ENCODE peak calls at places on chromosome 5, in eight cellular contexts. X is colonic mucosa, W is AG04450, E is psoas muscle, P is lower lobe of right lung, B is tibial artery, J is tibial nerve, H is PC-9. I is an unnamed sample. For H3K9me3, the result is how much of the 10 kb centered on the place peaks cover.

GRCh38 chr5:180898621-180899246 is at the start of gene BTNL8:
- DNase-seq in E (no peak), P (no peak), W (no peak), B (no peak), X (peak), J (no peak), H (no peak), I (no peak)

GRCh38 chr5:1152156-1152555 is 40.3 kb upstream of the SLC12A7 start:
- DNase-seq in B (no peak), W (no peak), J (no peak), X (no peak), P (no peak), H (no peak), E (no peak), I (no peak)

GRCh38 chr5:56900858-56901578 is 8.4 kb upstream of the SETD9 start:
- DNase-seq in W (no peak), E (no peak), X (peak), H (peak), B (no peak), J (no peak), P (no peak), I (peak)

GRCh38 chr5:171221931-171222330 is 87.1 kb upstream of the TLX3 start:
- DNase-seq in E (no peak), P (no peak), B (no peak), X (no peak), W (no peak), H (no peak), J (no peak), I (no peak)

GRCh38 chr5:172691886-172692285 is 50.8 kb downstream of the NEURL1B start:
- DNase-seq in P (no peak), H (no peak), W (no peak), X (no peak), E (no peak), J (no peak), B (no peak), I (no peak)

GRCh38 chr5:168291281-168291960 is at the start of gene WWC1:
- DNase-seq in E (peak), P (peak), B (no peak), H (peak), X (peak), J (no peak), W (no peak), I (peak)

GRCh38 chr5:159909126-159909525 is 7.2 kb upstream of the ADRA1B start:
- DNase-seq in J (no peak), X (no peak), P (no peak), E (no peak), W (no peak), B (no peak), H (no peak), I (no peak)

GRCh38 chr5:74415695-74416102 is 224.8 kb downstream of the ENC1 start:
- DNase-seq in E (no peak), H (no peak), B (no peak), X (peak), J (no peak), W (no peak), P (no peak), I (no peak)

GRCh38 chr5:128537306-128537998 is 593 bp downstream of the FBN2 start:
- DNase-seq in E (peak), X (no peak), B (peak), W (no peak), P (peak), H (no peak), J (no peak), I (no peak)

GRCh38 chr5:65837139-65837538 is 89.2 kb upstream of the ERBIN start:
- DNase-seq in P (no peak), X (no peak), E (no peak), J (no peak), H (no peak), B (no peak), W (peak), I (no peak)

GRCh38 chr5:109161914-109162683 is 247.7 kb downstream of the PJA2 start:
- DNase-seq in W (no peak), B (no peak), E (no peak), X (no peak), H (no peak), J (no peak), P (no peak), I (no peak)

GRCh38 chr5:151755383-151755782 is 3.0 kb downstream of the ATOX1 start:
- DNase-seq in J (no peak), H (no peak), P (no peak), X (peak), W (no peak), E (no peak), B (no peak), I (no peak)

DNA sequence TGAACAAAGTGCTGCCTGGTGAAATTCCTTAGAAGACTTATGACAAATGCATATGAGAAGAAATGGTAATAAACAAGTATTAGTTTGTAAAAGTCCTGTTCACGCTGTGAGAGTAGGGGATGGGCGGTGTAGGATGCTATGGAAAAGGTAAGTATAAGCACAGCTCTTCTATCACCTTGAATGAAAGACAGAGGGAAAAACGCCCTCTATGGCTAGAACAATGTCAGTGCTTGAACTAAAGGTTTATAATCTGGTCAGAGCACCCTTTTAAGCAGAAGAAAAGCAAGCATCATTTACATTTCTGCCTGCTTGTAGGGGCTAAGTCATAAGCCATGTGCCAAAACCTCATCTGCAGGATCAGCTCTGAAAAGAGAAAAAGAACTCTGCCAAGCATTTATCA is 115.2 kb downstream of the LHFPL2 start:
- DNase-seq in P (no peak), H (no peak), X (no peak), E (no peak), W (no peak), J (no peak), B (no peak), I (no peak)
- TF ChIP-seq CTCF in P (peak), H (peak), X (peak), E (peak), W (peak), J (no peak), B (peak), I (no peak)

GRCh38 chr5:2917093-2917492 is 165.6 kb upstream of the IRX2 start:
- DNase-seq in P (no peak), H (no peak), W (no peak), B (no peak), J (no peak), X (no peak), E (no peak), I (no peak)
- H3K9me3 ChIP-seq in P (under half), H (under half), W (half or more), B (under half), J (under half), X (under half), E (under half), I (under half)

GRCh38 chr5:35164860-35165542 is 65.3 kb downstream of the PRLR start:
- DNase-seq in X (no peak), J (no peak), E (no peak), W (no peak), B (no peak), H (no peak), P (no peak), I (no peak)
- H3K27ac ChIP-seq in X (peak), J (no peak), E (no peak), W (no peak), B (no peak), H (no peak), P (no peak), I (no peak)

GRCh38 chr5:150159741-150160179 is 4.1 kb upstream of the PDGFRB start:
- DNase-seq in W (no peak), B (peak), J (no peak), E (peak), P (no peak), X (no peak), H (no peak), I (no peak)

GRCh38 chr5:150163035-150163434 is 3.5 kb upstream of the CDX1 start:
- DNase-seq in E (no peak), B (no peak), W (no peak), P (no peak), J (no peak), X (no peak), H (no peak), I (no peak)

GRCh38 chr5:150162142-150162513 is 4.5 kb upstream of the CDX1 start:
- DNase-seq in P (no peak), W (no peak), J (no peak), X (peak), B (no peak), E (no peak), H (no peak), I (no peak)

GRCh38 chr5:150160448-150161069 is 4.9 kb upstream of the PDGFRB start:
- DNase-seq in B (no peak), H (no peak), W (no peak), E (no peak), X (no peak), J (no peak), P (no peak), I (no peak)

DNA sequence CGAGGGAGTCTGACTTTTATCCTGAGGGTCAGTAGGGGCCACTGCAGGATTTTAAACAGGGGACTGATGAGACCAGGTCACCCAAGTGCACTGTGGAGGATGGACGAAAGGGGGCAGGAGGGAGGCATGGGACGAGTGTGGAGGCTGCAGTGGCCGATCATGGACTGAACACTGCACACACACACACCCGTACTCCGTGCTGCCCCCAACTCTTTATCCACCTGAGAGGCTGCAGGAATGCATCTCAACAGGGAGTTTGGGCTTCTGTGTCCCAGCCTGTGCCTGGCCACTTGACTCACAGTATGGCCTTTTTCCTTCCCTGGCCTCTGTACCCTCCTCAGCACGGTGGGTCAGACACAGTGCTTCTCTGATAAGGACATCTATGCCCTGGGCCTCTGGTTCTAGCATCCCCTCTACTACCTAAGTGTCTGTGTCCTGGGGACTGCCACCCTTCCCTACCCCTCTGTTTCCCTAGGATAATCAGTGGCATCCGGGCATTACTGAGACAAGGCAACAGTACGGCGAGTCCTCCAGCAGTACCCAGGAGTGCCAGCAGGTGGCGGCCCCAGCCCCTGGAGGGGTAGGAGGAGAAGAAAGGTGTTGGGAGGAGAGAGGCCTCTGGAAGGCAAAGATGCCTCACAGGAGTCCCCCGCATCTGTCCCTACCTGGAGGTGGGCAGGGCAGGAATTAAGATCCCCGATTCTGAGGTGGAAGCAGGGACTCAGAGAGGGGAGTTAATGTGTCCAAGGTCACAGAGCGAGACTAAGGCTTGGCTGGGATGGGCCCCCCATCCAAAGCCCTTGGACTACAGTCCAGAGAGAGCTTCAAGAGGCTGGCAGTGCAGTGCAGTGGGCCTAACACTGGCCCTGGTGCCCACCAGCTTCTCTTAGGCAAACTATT is 5.1 kb upstream of the CDX1 start:
- DNase-seq in E (peak), X (peak), P (peak), W (no peak), H (peak), J (peak), B (peak), I (peak)
- TF ChIP-seq CTCF in E (peak), X (peak), P (peak), W (peak), H (peak), J (peak), B (peak), I (peak)

I was measured in CD4-positive, alpha-beta T cell.